ENCODE peak calls at places on chromosomes 12 and 14, in five cellular contexts. One of them, this sample, is unnamed.

GRCh38 chr14:75723716-75724115 is 62.7 kb downstream of the TTLL5 start:
- DNase-seq in astrocyte of the spinal cord: no peak
- DNase-seq in effector memory CD4-positive, alpha-beta T cell: no peak
- DNase-seq in head of caudate nucleus: no peak
- DNase-seq in stomach: no peak
- DNase-seq in this sample: no peak

GRCh38 chr14:100673085-100673806 is 53.4 kb upstream of the DLK1 start:
- DNase-seq in astrocyte of the spinal cord: no peak
- DNase-seq in effector memory CD4-positive, alpha-beta T cell: no peak
- DNase-seq in head of caudate nucleus: no peak
- DNase-seq in stomach: peak
- DNase-seq in this sample: peak

GRCh38 chr12:15963271-15963670 is 52.1 kb downstream of the DERA start:
- DNase-seq in astrocyte of the spinal cord: peak
- DNase-seq in effector memory CD4-positive, alpha-beta T cell: no peak
- DNase-seq in head of caudate nucleus: no peak
- DNase-seq in stomach: no peak
- DNase-seq in this sample: no peak

GRCh38 chr12:17334784-17335183 is 728.8 kb upstream of the LMO3 start:
- DNase-seq in astrocyte of the spinal cord: no peak
- DNase-seq in effector memory CD4-positive, alpha-beta T cell: no peak
- DNase-seq in head of caudate nucleus: no peak
- DNase-seq in stomach: no peak
- DNase-seq in this sample: no peak

GRCh38 chr12:53234236-53234635 is 2.2 kb upstream of the RARG start:
- DNase-seq in astrocyte of the spinal cord: no peak
- DNase-seq in effector memory CD4-positive, alpha-beta T cell: no peak
- DNase-seq in head of caudate nucleus: peak
- DNase-seq in stomach: no peak
- DNase-seq in this sample: no peak

GRCh38 chr12:65509953-65510352 is 231.5 kb downstream of the MSRB3 start:
- DNase-seq in astrocyte of the spinal cord: no peak
- DNase-seq in effector memory CD4-positive, alpha-beta T cell: no peak
- DNase-seq in head of caudate nucleus: no peak
- DNase-seq in stomach: no peak
- DNase-seq in this sample: no peak

GRCh38 chr14:101707285-101707842 is 54.1 kb upstream of the PPP2R5C start:
- DNase-seq in astrocyte of the spinal cord: peak
- DNase-seq in effector memory CD4-positive, alpha-beta T cell: peak
- DNase-seq in head of caudate nucleus: peak
- DNase-seq in stomach: no peak
- DNase-seq in this sample: peak

GRCh38 chr14:76950043-76951020 is 78.2 kb downstream of the IRF2BPL start:
- DNase-seq in astrocyte of the spinal cord: peak
- DNase-seq in effector memory CD4-positive, alpha-beta T cell: no peak
- DNase-seq in head of caudate nucleus: no peak
- DNase-seq in stomach: no peak
- DNase-seq in this sample: peak

GRCh38 chr14:90785474-90785873 is 30.8 kb downstream of the TTC7B start:
- DNase-seq in astrocyte of the spinal cord: peak
- DNase-seq in effector memory CD4-positive, alpha-beta T cell: no peak
- DNase-seq in head of caudate nucleus: peak
- DNase-seq in stomach: peak
- DNase-seq in this sample: peak

GRCh38 chr12:56317675-56318074 is 1.9 kb upstream of the CNPY2 start:
- DNase-seq in astrocyte of the spinal cord: no peak
- DNase-seq in effector memory CD4-positive, alpha-beta T cell: no peak
- DNase-seq in head of caudate nucleus: no peak
- DNase-seq in stomach: no peak
- DNase-seq in this sample: no peak

GRCh38 chr12:114245555-114245954 is 160.4 kb downstream of the TBX5 start:
- DNase-seq in astrocyte of the spinal cord: no peak
- DNase-seq in effector memory CD4-positive, alpha-beta T cell: no peak
- DNase-seq in head of caudate nucleus: no peak
- DNase-seq in stomach: no peak
- DNase-seq in this sample: no peak

GRCh38 chr14:29853272-29853671 is 74.4 kb downstream of the PRKD1 start:
- DNase-seq in astrocyte of the spinal cord: no peak
- DNase-seq in effector memory CD4-positive, alpha-beta T cell: no peak
- DNase-seq in head of caudate nucleus: no peak
- DNase-seq in stomach: no peak
- DNase-seq in this sample: no peak

GRCh38 chr12:58176296-58176869 is 235.0 kb downstream of the ATP23 start:
- DNase-seq in astrocyte of the spinal cord: peak
- DNase-seq in effector memory CD4-positive, alpha-beta T cell: no peak
- DNase-seq in head of caudate nucleus: peak
- DNase-seq in stomach: peak
- DNase-seq in this sample: peak

GRCh38 chr12:66688836-66689439 is 10.1 kb upstream of the GRIP1 start:
- DNase-seq in astrocyte of the spinal cord: peak
- DNase-seq in effector memory CD4-positive, alpha-beta T cell: no peak
- DNase-seq in head of caudate nucleus: peak
- DNase-seq in stomach: peak
- DNase-seq in this sample: peak